ENCODE peak calls at places on chromosomes 3 and 15, in ten cellular contexts. E is naive thymus-derived CD4-positive, alpha-beta T cell; N is NT2/D1; R is psoas muscle; B is CD8-positive, alpha-beta T cell; F is SK-N-SH; I is hepatocyte; Z is uterus; H is upper lobe of left lung; A is aorta. V is an unnamed sample. For H3K4me1, H3K9me3 and H3K27me3, the result is how much of the 10 kb centered on the place peaks cover.

GRCh38 chr3:137588871-137589270 is 175.2 kb upstream of the SOX14 start:
- DNase-seq in E (no peak), N (no peak), R (no peak), B (no peak), F (peak), I (no peak), Z (no peak), H (no peak), A (no peak), V (no peak)

GRCh38 chr3:22170370-22170769 is 419.4 kb upstream of the ZNF385D start:
- DNase-seq in E (no peak), N (no peak), R (no peak), B (no peak), F (no peak), I (no peak), Z (no peak), H (no peak), A (no peak), V (no peak)

GRCh38 chr3:107377151-107377550 is at the start of gene CCDC54:
- DNase-seq in E (no peak), N (no peak), R (no peak), B (no peak), F (no peak), I (no peak), Z (no peak), H (no peak), A (no peak), V (no peak)

GRCh38 chr3:71154846-71155245 is 428.7 kb downstream of the FOXP1 start:
- DNase-seq in E (no peak), N (no peak), R (no peak), B (no peak), F (no peak), I (no peak), Z (no peak), H (no peak), A (no peak), V (no peak)

GRCh38 chr3:159340877-159341500 is 539.1 kb downstream of the MFSD1 start:
- DNase-seq in E (no peak), N (no peak), R (no peak), B (no peak), F (no peak), I (no peak), Z (no peak), H (no peak), A (no peak), V (no peak)

GRCh38 chr15:85324202-85324601 is 56.2 kb upstream of the AKAP13 start:
- DNase-seq in E (no peak), N (no peak), R (no peak), B (no peak), F (no peak), I (no peak), Z (no peak), H (no peak), A (no peak), V (no peak)

GRCh38 chr3:98560911-98561310 is 29.1 kb downstream of the GPR15 start:
- DNase-seq in E (no peak), N (no peak), R (no peak), B (no peak), F (no peak), I (no peak), Z (no peak), H (no peak), A (no peak), V (no peak)

GRCh38 chr3:178384302-178384939 is 151.8 kb upstream of the KCNMB2 start:
- DNase-seq in E (no peak), N (no peak), R (no peak), B (no peak), F (peak), I (no peak), Z (no peak), H (no peak), A (no peak), V (no peak)

GRCh38 chr3:120471643-120472042 is 20.9 kb upstream of the FSTL1 start:
- DNase-seq in E (no peak), N (no peak), R (no peak), B (no peak), F (no peak), I (no peak), Z (no peak), H (no peak), A (no peak), V (no peak)

GRCh38 chr3:20836801-20837200 is 650.8 kb upstream of the SGO1 start:
- DNase-seq in E (no peak), N (no peak), R (no peak), B (no peak), F (no peak), I (no peak), Z (no peak), H (no peak), A (no peak), V (no peak)

DNA sequence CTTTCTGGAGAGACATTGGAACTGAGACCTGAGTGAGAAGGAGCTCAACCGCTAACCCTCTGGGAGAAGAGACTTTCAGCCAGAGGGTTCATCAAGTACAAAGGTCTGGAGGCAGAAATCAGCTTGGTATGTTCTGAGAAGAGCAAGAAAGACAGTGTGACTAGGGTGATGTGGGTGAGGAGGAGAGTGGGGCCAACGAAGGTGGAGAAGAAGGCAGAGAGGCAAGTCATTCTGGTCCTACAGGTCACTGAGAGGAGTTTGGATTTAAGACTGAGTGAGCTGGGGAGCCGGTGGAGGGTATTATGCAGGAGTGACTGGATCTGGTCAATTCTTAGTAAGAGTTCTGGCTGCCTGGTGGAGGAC is 12.2 kb downstream of the XIRP1 start:
- DNase-seq in E (no peak), N (no peak), R (no peak), B (no peak), F (no peak), I (no peak), Z (no peak), H (no peak), A (no peak), V (no peak)
- H3K4me1 ChIP-seq in E (under half), N (under half), R (under half), B (under half), F (under half), I (under half), Z (under half), H (under half), A (under half), V (under half)

GRCh38 chr3:186810597-186810996 is 4.3 kb upstream of the RFC4 start:
- DNase-seq in E (no peak), N (no peak), R (no peak), B (no peak), F (no peak), I (no peak), Z (no peak), H (no peak), A (no peak), V (no peak)
- H3K9me3 ChIP-seq in E (under half), N (under half), R (under half), B (under half), F (under half), I (under half), Z (under half), H (under half), A (under half), V (under half)

GRCh38 chr3:147760998-147761397 is 351.8 kb downstream of the ZIC1 start:
- DNase-seq in E (no peak), N (no peak), R (no peak), B (no peak), F (no peak), I (no peak), Z (no peak), H (no peak), A (no peak), V (no peak)

GRCh38 chr3:147757919-147758318 is 348.8 kb downstream of the ZIC1 start:
- DNase-seq in E (no peak), N (no peak), R (no peak), B (no peak), F (no peak), I (no peak), Z (no peak), H (no peak), A (no peak), V (no peak)

GRCh38 chr3:147758786-147759185 is 349.6 kb downstream of the ZIC1 start:
- DNase-seq in E (no peak), N (no peak), R (no peak), B (no peak), F (no peak), I (no peak), Z (no peak), H (no peak), A (no peak), V (no peak)

GRCh38 chr3:147756478-147756877 is 347.3 kb downstream of the ZIC1 start:
- DNase-seq in E (no peak), N (no peak), R (no peak), B (no peak), F (no peak), I (no peak), Z (no peak), H (no peak), A (no peak), V (no peak)
- H3K27me3 ChIP-seq in E (under half), N (under half), R (under half), B (under half), F (under half), I (under half), Z (under half), H (under half), A (under half), V (under half)

GRCh38 chr3:173733029-173733652 is 335.6 kb downstream of the NLGN1 start:
- DNase-seq in E (no peak), N (no peak), R (no peak), B (no peak), F (peak), I (peak), Z (no peak), H (no peak), A (no peak), V (peak)

GRCh38 chr3:173732237-173732636 is 334.7 kb downstream of the NLGN1 start:
- DNase-seq in E (no peak), N (no peak), R (no peak), B (no peak), F (no peak), I (no peak), Z (no peak), H (no peak), A (no peak), V (no peak)

GRCh38 chr3:173725507-173725906 is 328.0 kb downstream of the NLGN1 start:
- DNase-seq in E (no peak), N (no peak), R (no peak), B (no peak), F (no peak), I (no peak), Z (no peak), H (no peak), A (no peak), V (no peak)

GRCh38 chr3:173730391-173730790 is 332.8 kb downstream of the NLGN1 start:
- DNase-seq in E (no peak), N (no peak), R (no peak), B (no peak), F (no peak), I (no peak), Z (no peak), H (no peak), A (no peak), V (no peak)
- H3K4me1 ChIP-seq in E (under half), N (under half), R (under half), B (under half), F (under half), I (under half), Z (under half), H (under half), A (under half), V (under half)

DNA sequence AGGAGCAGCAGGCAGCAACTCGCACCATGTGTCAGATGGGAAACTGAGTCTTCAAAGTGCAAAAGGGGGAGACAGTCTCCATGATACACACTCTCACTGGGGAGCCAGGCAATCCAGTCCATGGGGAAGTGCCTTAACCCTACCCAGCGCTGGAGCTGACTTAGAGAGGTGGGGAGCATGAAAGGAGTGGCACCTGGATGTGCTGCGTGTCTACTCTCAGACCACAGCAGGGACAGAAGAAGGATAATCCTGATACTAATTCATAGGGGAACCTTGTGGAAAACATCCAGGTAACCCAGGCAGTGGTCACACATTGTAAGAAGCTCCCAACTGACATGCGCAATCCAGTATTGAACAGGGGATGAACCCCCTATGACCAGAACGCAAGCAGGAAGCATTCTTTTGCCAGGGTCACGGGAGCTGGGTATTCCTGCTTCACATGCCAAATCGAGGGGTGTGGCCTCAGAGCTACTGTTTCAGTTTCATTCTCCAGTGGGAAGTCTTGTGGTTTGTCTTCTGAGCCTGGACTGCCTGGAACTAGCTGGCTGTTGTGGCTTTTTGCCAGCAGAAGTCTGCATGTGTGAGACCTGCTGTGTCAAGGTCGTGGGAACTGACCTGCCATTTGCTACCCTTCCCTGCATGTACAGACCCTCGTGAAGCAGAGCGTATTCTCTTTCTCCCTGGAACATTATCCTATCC is 367.6 kb upstream of the NDN start:
- DNase-seq in E (no peak), N (no peak), R (no peak), B (no peak), F (no peak), I (no peak), Z (no peak), H (no peak), A (no peak), V (no peak)
- H3K9me3 ChIP-seq in E (under half), N (under half), R (under half), B (under half), F (under half), I (under half), Z (under half), H (under half), A (under half), V (under half)

DNA sequence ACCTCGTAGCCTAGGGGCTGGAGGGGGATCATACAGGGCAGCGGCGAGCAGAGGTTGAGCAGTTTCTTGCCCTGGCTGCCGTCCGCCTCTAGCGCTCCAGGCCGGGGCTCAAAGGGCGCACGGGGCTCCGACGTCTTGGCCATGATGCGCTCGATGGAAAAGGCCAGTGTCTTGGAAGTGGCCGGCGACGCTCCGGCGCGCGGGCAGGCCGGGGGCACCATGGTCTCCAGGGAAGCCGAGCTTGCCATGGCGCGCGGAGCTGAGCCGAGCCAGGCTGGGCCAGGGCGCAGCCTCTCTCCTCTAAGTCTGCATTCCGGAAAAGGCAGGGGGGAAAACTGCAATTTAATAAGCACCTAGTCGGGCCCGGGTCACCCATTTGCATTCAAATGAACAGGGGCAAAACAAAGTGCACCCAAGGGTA is 719 bp downstream of the FEZF2 start:
- DNase-seq in E (no peak), N (no peak), R (no peak), B (no peak), F (peak), I (no peak), Z (no peak), H (no peak), A (no peak), V (no peak)
- H3K27me3 ChIP-seq in E (under half), N (half or more), R (under half), B (under half), F (half or more), I (half or more), Z (half or more), H (under half), A (under half), V (under half)

GRCh38 chr3:177352424-177352823 is 155.1 kb upstream of the TBL1XR1 start:
- DNase-seq in E (no peak), N (no peak), R (peak), B (no peak), F (no peak), I (no peak), Z (no peak), H (no peak), A (no peak), V (no peak)

GRCh38 chr3:177350051-177350565 is 152.8 kb upstream of the TBL1XR1 start:
- DNase-seq in E (no peak), N (no peak), R (no peak), B (no peak), F (no peak), I (no peak), Z (no peak), H (no peak), A (no peak), V (no peak)

GRCh38 chr3:177348974-177349373 is 151.7 kb upstream of the TBL1XR1 start:
- DNase-seq in E (no peak), N (no peak), R (no peak), B (no peak), F (no peak), I (no peak), Z (no peak), H (no peak), A (no peak), V (no peak)

GRCh38 chr3:177351757-177352158 is 154.5 kb upstream of the TBL1XR1 start:
- DNase-seq in E (no peak), N (no peak), R (no peak), B (no peak), F (no peak), I (no peak), Z (no peak), H (no peak), A (no peak), V (no peak)

DNA sequence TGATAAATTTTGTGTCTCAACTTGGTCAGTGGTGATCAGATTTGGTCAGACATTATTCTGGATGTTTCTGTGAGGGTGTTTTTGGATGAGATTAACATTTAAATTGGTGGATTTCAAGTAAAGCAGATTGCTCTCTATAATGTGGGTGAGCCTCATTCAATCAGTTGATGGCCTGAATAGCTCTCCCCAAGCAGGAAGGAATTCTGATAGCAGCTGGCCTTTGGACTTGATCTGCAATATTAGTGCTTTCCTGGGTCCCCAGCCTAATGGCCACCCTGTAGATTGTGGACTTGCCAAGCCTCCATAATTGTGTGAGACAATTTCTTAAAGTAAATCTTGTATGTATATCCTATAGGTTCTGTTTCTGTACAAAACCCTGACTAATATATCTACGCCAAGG is 153.9 kb upstream of the TBL1XR1 start:
- DNase-seq in E (no peak), N (no peak), R (no peak), B (no peak), F (no peak), I (no peak), Z (no peak), H (no peak), A (no peak), V (no peak)
- H3K4me1 ChIP-seq in E (under half), N (under half), R (under half), B (under half), F (under half), I (under half), Z (under half), H (under half), A (under half), V (under half)

GRCh38 chr3:154829979-154830378 is 250.1 kb upstream of the MME start:
- DNase-seq in E (no peak), N (no peak), R (no peak), B (no peak), F (no peak), I (no peak), Z (no peak), H (no peak), A (no peak), V (no peak)
- H3K9me3 ChIP-seq in E (under half), N (under half), R (under half), B (under half), F (under half), I (under half), Z (under half), H (under half), A (under half), V (under half)

GRCh38 chr3:49867871-49868321 is 1.8 kb downstream of the CAMKV start:
- DNase-seq in E (no peak), N (peak), R (no peak), B (no peak), F (no peak), I (peak), Z (no peak), H (no peak), A (no peak), V (peak)
- H3K27me3 ChIP-seq in E (under half), N (under half), R (under half), B (under half), F (under half), I (under half), Z (under half), H (under half), A (under half), V (under half)

DNA sequence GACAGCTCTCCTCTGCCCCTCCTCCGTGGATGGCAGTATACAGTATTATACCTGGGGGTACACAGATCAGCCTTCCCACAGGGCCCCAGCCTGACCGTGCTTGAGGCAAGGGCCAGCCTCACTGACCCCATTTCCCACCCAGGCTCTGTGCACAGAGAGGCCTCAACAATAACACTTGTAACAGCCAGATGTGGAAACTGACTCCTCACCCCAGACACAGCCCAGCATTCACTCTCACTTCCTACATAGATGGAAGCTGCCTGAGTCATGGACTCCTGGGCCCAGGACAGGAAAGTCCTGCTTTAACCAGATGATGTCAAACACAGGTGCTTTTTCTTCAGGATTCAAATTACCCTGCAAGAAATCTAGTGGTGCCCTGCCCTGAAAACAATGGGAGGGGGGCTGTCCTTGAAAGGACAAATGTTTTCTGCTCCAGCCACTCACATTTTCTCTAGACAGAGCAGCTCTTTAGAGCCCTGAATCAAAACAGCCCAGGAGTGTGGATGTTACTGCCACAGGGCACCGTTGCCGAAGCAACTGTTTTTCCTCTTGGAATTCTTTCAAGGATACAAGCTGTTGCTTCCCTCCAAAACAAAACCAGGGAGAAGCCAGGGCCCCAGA is 16.4 kb downstream of the CCDC12 start:
- DNase-seq in E (no peak), N (no peak), R (no peak), B (no peak), F (peak), I (peak), Z (no peak), H (no peak), A (no peak), V (no peak)
- H3K4me1 ChIP-seq in E (half or more), N (under half), R (half or more), B (half or more), F (half or more), I (half or more), Z (under half), H (half or more), A (under half), V (half or more)